ENCODE peak calls at places on chromosomes 7 and 10, in four cellular contexts. U is A549, H is fibroblast of pulmonary artery, I is ascending aorta. G is an unnamed sample.
A peak's percentile ranks its signal among the peaks of the same experiment; 100 is the strongest.

GRCh38 chr7:44113764-44114354 is 9.5 kb downstream of the POLD2 start:
- DNase-seq in U (no peak), H (no peak), I (no peak), G (no peak)

GRCh38 chr10:73519336-73519735 is 23.5 kb upstream of the PPP3CB start:
- DNase-seq in U (no peak), H (no peak), I (no peak), G (no peak)

GRCh38 chr7:139875821-139876241 is 46.8 kb downstream of the TBXAS1 start:
- DNase-seq in I (no peak), U (peak; percentile 14), H (no peak), G (no peak)

GRCh38 chr10:114271779-114272167 is 32.7 kb downstream of the VWA2 start:
- DNase-seq in H (peak; percentile 92), I (peak; percentile 12), U (peak; percentile 48), G (peak; percentile 92)

GRCh38 chr7:67917118-67917755 is 920.6 kb downstream of the TYW1 start:
- DNase-seq in H (no peak), I (no peak), U (no peak), G (no peak)

GRCh38 chr7:235576-236395 is 43.4 kb downstream of the FAM20C start:
- DNase-seq in H (no peak), U (no peak), I (no peak), G (no peak)

GRCh38 chr10:88062385-88062784 is 199.0 kb downstream of the PTEN start:
- DNase-seq in I (no peak), H (no peak), U (no peak), G (no peak)

GRCh38 chr7:148501707-148502139 is 88.8 kb upstream of the C7orf33 start:
- DNase-seq in U (no peak), H (peak; percentile 12), I (no peak), G (no peak)

GRCh38 chr10:4242561-4243035 is 457.6 kb upstream of the KLF6 start:
- DNase-seq in H (peak; percentile 84), U (no peak), I (no peak), G (no peak)

GRCh38 chr10:114184276-114184675 is 5.1 kb downstream of the TDRD1 start:
- DNase-seq in I (no peak), H (no peak), U (no peak), G (no peak)

GRCh38 chr10:14560274-14560673 is 214.4 kb downstream of the FAM107B start:
- DNase-seq in I (no peak), U (peak; percentile 78), H (peak; percentile 53), G (no peak)

GRCh38 chr10:59382831-59383295 is 20.5 kb upstream of the FAM13C start:
- DNase-seq in H (peak; percentile 66), U (no peak), I (no peak), G (peak; percentile 72)

GRCh38 chr7:146892151-146892550 is 775.5 kb downstream of the CNTNAP2 start:
- DNase-seq in I (no peak), H (no peak), U (no peak), G (no peak)

GRCh38 chr10:127198307-127198706 is 1.9 kb upstream of the INSYN2A start:
- DNase-seq in H (no peak), I (no peak), U (peak; percentile 29), G (no peak)

GRCh38 chr10:118629211-118629610 is 33.8 kb upstream of the PRLHR start:
- DNase-seq in U (no peak), I (no peak), H (no peak), G (peak; percentile 20)

GRCh38 chr10:130686680-130687300 is 550.6 kb downstream of the GLRX3 start:
- DNase-seq in H (no peak), U (peak; percentile 18), I (no peak), G (no peak)

GRCh38 chr10:132005147-132005546 is 23.4 kb upstream of the BNIP3 start:
- DNase-seq in I (no peak), H (no peak), U (no peak), G (no peak)

GRCh38 chr7:14754631-14755030 is 147.9 kb downstream of the DGKB start:
- DNase-seq in U (no peak), I (no peak), H (peak; percentile 56), G (peak; percentile 16)

GRCh38 chr7:150975536-150976285 is 2.4 kb downstream of the KCNH2 start:
- DNase-seq in U (no peak), H (no peak), I (no peak), G (no peak)

GRCh38 chr7:20172736-20173334 is 44.3 kb downstream of the MACC1 start:
- DNase-seq in H (peak; percentile 66), I (no peak), U (peak; percentile 76), G (peak; percentile 52)

GRCh38 chr7:138079137-138079536 is 2.9 kb downstream of the AKR1D1 start:
- DNase-seq in I (no peak), U (no peak), H (no peak), G (no peak)

GRCh38 chr10:29627201-29628105 is 7.3 kb downstream of the SVIL start:
- DNase-seq in H (peak; percentile 82), I (no peak), U (no peak), G (no peak)

GRCh38 chr10:68261132-68261856 is 29.4 kb upstream of the ATOH7 start:
- DNase-seq in U (no peak), H (no peak), I (no peak), G (no peak)

GRCh38 chr10:113320980-113321379 is 231.9 kb upstream of the HABP2 start:
- DNase-seq in H (no peak), U (no peak), I (no peak), G (no peak)

G was measured in stromal cell of bone marrow.